ENCODE peak calls at places on chromosomes 4 and X, in eight cellular contexts. One of them, this sample, is unnamed.

GRCh38 chr4:76856183-76856969 is 41.6 kb downstream of the SOWAHB start:
- DNase-seq in stromal cell of bone marrow: peak
- DNase-seq in globus pallidus: peak
- DNase-seq in GM04504: peak
- DNase-seq in GM13976: no peak
- DNase-seq in amniotic stem cell: peak
- DNase-seq in fibroblast of pulmonary artery: peak
- DNase-seq in activated CD8-positive, alpha-beta memory T cell treated with anti-CD3 and anti-CD28 coated beads for 4 hours: no peak
- DNase-seq in this sample: peak

GRCh38 chrX:131827935-131828334 is 195.2 kb upstream of the STK26 start:
- DNase-seq in stromal cell of bone marrow: no peak
- DNase-seq in globus pallidus: peak
- DNase-seq in GM04504: no peak
- DNase-seq in GM13976: no peak
- DNase-seq in amniotic stem cell: no peak
- DNase-seq in fibroblast of pulmonary artery: peak
- DNase-seq in activated CD8-positive, alpha-beta memory T cell treated with anti-CD3 and anti-CD28 coated beads for 4 hours: no peak
- DNase-seq in this sample: no peak

GRCh38 chr4:7236847-7237246 is 44.5 kb downstream of the SORCS2 start:
- DNase-seq in stromal cell of bone marrow: no peak
- DNase-seq in globus pallidus: no peak
- DNase-seq in GM04504: no peak
- DNase-seq in GM13976: no peak
- DNase-seq in amniotic stem cell: no peak
- DNase-seq in fibroblast of pulmonary artery: peak
- DNase-seq in activated CD8-positive, alpha-beta memory T cell treated with anti-CD3 and anti-CD28 coated beads for 4 hours: no peak
- DNase-seq in this sample: no peak

GRCh38 chr4:162274354-162274753 is 110.6 kb upstream of the FSTL5 start:
- DNase-seq in stromal cell of bone marrow: no peak
- DNase-seq in globus pallidus: peak
- DNase-seq in GM04504: no peak
- DNase-seq in GM13976: no peak
- DNase-seq in amniotic stem cell: no peak
- DNase-seq in fibroblast of pulmonary artery: no peak
- DNase-seq in activated CD8-positive, alpha-beta memory T cell treated with anti-CD3 and anti-CD28 coated beads for 4 hours: no peak
- DNase-seq in this sample: peak

GRCh38 chr4:47442980-47443379 is 20.5 kb downstream of the COMMD8 start:
- DNase-seq in stromal cell of bone marrow: no peak
- DNase-seq in globus pallidus: peak
- DNase-seq in GM04504: no peak
- DNase-seq in GM13976: no peak
- DNase-seq in amniotic stem cell: no peak
- DNase-seq in fibroblast of pulmonary artery: no peak
- DNase-seq in activated CD8-positive, alpha-beta memory T cell treated with anti-CD3 and anti-CD28 coated beads for 4 hours: no peak
- DNase-seq in this sample: no peak

GRCh38 chr4:56388311-56388710 is 1.0 kb upstream of the AASDH start:
- DNase-seq in stromal cell of bone marrow: no peak
- DNase-seq in globus pallidus: no peak
- DNase-seq in GM04504: no peak
- DNase-seq in GM13976: no peak
- DNase-seq in amniotic stem cell: no peak
- DNase-seq in fibroblast of pulmonary artery: no peak
- DNase-seq in activated CD8-positive, alpha-beta memory T cell treated with anti-CD3 and anti-CD28 coated beads for 4 hours: no peak
- DNase-seq in this sample: no peak

GRCh38 chr4:180356766-180357165 is 1886.4 kb upstream of the TENM3 start:
- DNase-seq in stromal cell of bone marrow: no peak
- DNase-seq in globus pallidus: no peak
- DNase-seq in GM04504: no peak
- DNase-seq in GM13976: no peak
- DNase-seq in amniotic stem cell: no peak
- DNase-seq in fibroblast of pulmonary artery: no peak
- DNase-seq in activated CD8-positive, alpha-beta memory T cell treated with anti-CD3 and anti-CD28 coated beads for 4 hours: no peak
- DNase-seq in this sample: no peak

GRCh38 chr4:10721616-10722015 is 37.0 kb upstream of the CLNK start:
- DNase-seq in stromal cell of bone marrow: no peak
- DNase-seq in globus pallidus: no peak
- DNase-seq in GM04504: no peak
- DNase-seq in GM13976: no peak
- DNase-seq in amniotic stem cell: no peak
- DNase-seq in fibroblast of pulmonary artery: no peak
- DNase-seq in activated CD8-positive, alpha-beta memory T cell treated with anti-CD3 and anti-CD28 coated beads for 4 hours: no peak
- DNase-seq in this sample: no peak

GRCh38 chrX:13627306-13627705 is 25.6 kb upstream of the TCEANC start:
- DNase-seq in stromal cell of bone marrow: no peak
- DNase-seq in globus pallidus: no peak
- DNase-seq in GM04504: no peak
- DNase-seq in GM13976: no peak
- DNase-seq in amniotic stem cell: no peak
- DNase-seq in fibroblast of pulmonary artery: no peak
- DNase-seq in activated CD8-positive, alpha-beta memory T cell treated with anti-CD3 and anti-CD28 coated beads for 4 hours: no peak
- DNase-seq in this sample: no peak

GRCh38 chr4:98150092-98150761 is 7.0 kb upstream of the STPG2 start:
- DNase-seq in stromal cell of bone marrow: peak
- DNase-seq in globus pallidus: no peak
- DNase-seq in GM04504: no peak
- DNase-seq in GM13976: no peak
- DNase-seq in amniotic stem cell: peak
- DNase-seq in fibroblast of pulmonary artery: peak
- DNase-seq in activated CD8-positive, alpha-beta memory T cell treated with anti-CD3 and anti-CD28 coated beads for 4 hours: no peak
- DNase-seq in this sample: no peak

GRCh38 chr4:155787113-155787710 is 28.4 kb downstream of the GUCY1B1 start:
- DNase-seq in stromal cell of bone marrow: peak
- DNase-seq in globus pallidus: peak
- DNase-seq in GM04504: no peak
- DNase-seq in GM13976: peak
- DNase-seq in amniotic stem cell: no peak
- DNase-seq in fibroblast of pulmonary artery: peak
- DNase-seq in activated CD8-positive, alpha-beta memory T cell treated with anti-CD3 and anti-CD28 coated beads for 4 hours: no peak
- DNase-seq in this sample: peak

GRCh38 chrX:40474205-40474626 is 106.6 kb upstream of the ATP6AP2 start:
- DNase-seq in stromal cell of bone marrow: no peak
- DNase-seq in globus pallidus: no peak
- DNase-seq in GM04504: no peak
- DNase-seq in GM13976: no peak
- DNase-seq in amniotic stem cell: no peak
- DNase-seq in fibroblast of pulmonary artery: peak
- DNase-seq in activated CD8-positive, alpha-beta memory T cell treated with anti-CD3 and anti-CD28 coated beads for 4 hours: no peak
- DNase-seq in this sample: peak

GRCh38 chr4:106409901-106410889 is 41.6 kb upstream of the GIMD1 start:
- DNase-seq in stromal cell of bone marrow: no peak
- DNase-seq in globus pallidus: no peak
- DNase-seq in GM04504: no peak
- DNase-seq in GM13976: no peak
- DNase-seq in amniotic stem cell: no peak
- DNase-seq in fibroblast of pulmonary artery: no peak
- DNase-seq in activated CD8-positive, alpha-beta memory T cell treated with anti-CD3 and anti-CD28 coated beads for 4 hours: no peak
- DNase-seq in this sample: no peak

GRCh38 chr4:185395255-185395955 is at the start of gene LRP2BP:
- DNase-seq in stromal cell of bone marrow: peak
- DNase-seq in globus pallidus: peak
- DNase-seq in GM04504: no peak
- DNase-seq in GM13976: peak
- DNase-seq in amniotic stem cell: no peak
- DNase-seq in fibroblast of pulmonary artery: peak
- DNase-seq in activated CD8-positive, alpha-beta memory T cell treated with anti-CD3 and anti-CD28 coated beads for 4 hours: no peak
- DNase-seq in this sample: peak

GRCh38 chr4:38965866-38966265 is 66.3 kb downstream of the TMEM156 start:
- DNase-seq in stromal cell of bone marrow: no peak
- DNase-seq in globus pallidus: no peak
- DNase-seq in GM04504: no peak
- DNase-seq in GM13976: no peak
- DNase-seq in amniotic stem cell: no peak
- DNase-seq in fibroblast of pulmonary artery: no peak
- DNase-seq in activated CD8-positive, alpha-beta memory T cell treated with anti-CD3 and anti-CD28 coated beads for 4 hours: no peak
- DNase-seq in this sample: no peak

GRCh38 chr4:182748949-182749348 is 168.2 kb downstream of the DCTD start:
- DNase-seq in stromal cell of bone marrow: no peak
- DNase-seq in globus pallidus: no peak
- DNase-seq in GM04504: no peak
- DNase-seq in GM13976: no peak
- DNase-seq in amniotic stem cell: no peak
- DNase-seq in fibroblast of pulmonary artery: no peak
- DNase-seq in activated CD8-positive, alpha-beta memory T cell treated with anti-CD3 and anti-CD28 coated beads for 4 hours: no peak
- DNase-seq in this sample: no peak

GRCh38 chrX:45134775-45135174 is 65.9 kb downstream of the DIPK2B start:
- DNase-seq in stromal cell of bone marrow: no peak
- DNase-seq in globus pallidus: no peak
- DNase-seq in GM04504: no peak
- DNase-seq in GM13976: no peak
- DNase-seq in amniotic stem cell: no peak
- DNase-seq in fibroblast of pulmonary artery: no peak
- DNase-seq in activated CD8-positive, alpha-beta memory T cell treated with anti-CD3 and anti-CD28 coated beads for 4 hours: no peak
- DNase-seq in this sample: no peak

GRCh38 chr4:99934891-99935290 is 11.5 kb downstream of the DNAJB14 start:
- DNase-seq in stromal cell of bone marrow: no peak
- DNase-seq in globus pallidus: no peak
- DNase-seq in GM04504: no peak
- DNase-seq in GM13976: no peak
- DNase-seq in amniotic stem cell: no peak
- DNase-seq in fibroblast of pulmonary artery: peak
- DNase-seq in activated CD8-positive, alpha-beta memory T cell treated with anti-CD3 and anti-CD28 coated beads for 4 hours: no peak
- DNase-seq in this sample: peak

GRCh38 chr4:165502919-165503907 is 124.4 kb downstream of the CPE start:
- DNase-seq in stromal cell of bone marrow: peak
- DNase-seq in globus pallidus: no peak
- DNase-seq in GM04504: no peak
- DNase-seq in GM13976: peak
- DNase-seq in amniotic stem cell: no peak
- DNase-seq in fibroblast of pulmonary artery: peak
- DNase-seq in activated CD8-positive, alpha-beta memory T cell treated with anti-CD3 and anti-CD28 coated beads for 4 hours: no peak
- DNase-seq in this sample: peak

GRCh38 chr4:20624783-20625364 is 75.4 kb upstream of the PACRGL start:
- DNase-seq in stromal cell of bone marrow: no peak
- DNase-seq in globus pallidus: no peak
- DNase-seq in GM04504: no peak
- DNase-seq in GM13976: no peak
- DNase-seq in amniotic stem cell: no peak
- DNase-seq in fibroblast of pulmonary artery: peak
- DNase-seq in activated CD8-positive, alpha-beta memory T cell treated with anti-CD3 and anti-CD28 coated beads for 4 hours: no peak
- DNase-seq in this sample: no peak

GRCh38 chr4:17535906-17536305 is 20.9 kb downstream of the CLRN2 start:
- DNase-seq in stromal cell of bone marrow: no peak
- DNase-seq in globus pallidus: no peak
- DNase-seq in GM04504: no peak
- DNase-seq in GM13976: no peak
- DNase-seq in amniotic stem cell: no peak
- DNase-seq in fibroblast of pulmonary artery: peak
- DNase-seq in activated CD8-positive, alpha-beta memory T cell treated with anti-CD3 and anti-CD28 coated beads for 4 hours: no peak
- DNase-seq in this sample: no peak

GRCh38 chrX:155767101-155767878 is 113.9 kb upstream of the VAMP7 start:
- DNase-seq in stromal cell of bone marrow: peak
- DNase-seq in globus pallidus: peak
- DNase-seq in GM04504: peak
- DNase-seq in GM13976: no peak
- DNase-seq in amniotic stem cell: peak
- DNase-seq in fibroblast of pulmonary artery: peak
- DNase-seq in activated CD8-positive, alpha-beta memory T cell treated with anti-CD3 and anti-CD28 coated beads for 4 hours: no peak
- DNase-seq in this sample: peak

GRCh38 chr4:54872246-54872645 is 214.5 kb downstream of the KIT start:
- DNase-seq in stromal cell of bone marrow: peak
- DNase-seq in globus pallidus: no peak
- DNase-seq in GM04504: peak
- DNase-seq in GM13976: no peak
- DNase-seq in amniotic stem cell: no peak
- DNase-seq in fibroblast of pulmonary artery: no peak
- DNase-seq in activated CD8-positive, alpha-beta memory T cell treated with anti-CD3 and anti-CD28 coated beads for 4 hours: no peak
- DNase-seq in this sample: no peak

GRCh38 chr4:138540056-138540800 is 298.1 kb upstream of the SLC7A11 start:
- DNase-seq in stromal cell of bone marrow: peak
- DNase-seq in globus pallidus: no peak
- DNase-seq in GM04504: peak
- DNase-seq in GM13976: no peak
- DNase-seq in amniotic stem cell: no peak
- DNase-seq in fibroblast of pulmonary artery: no peak
- DNase-seq in activated CD8-positive, alpha-beta memory T cell treated with anti-CD3 and anti-CD28 coated beads for 4 hours: no peak
- DNase-seq in this sample: peak

GRCh38 chr4:2338754-2339457 is 77.0 kb upstream of the MXD4 start:
- DNase-seq in stromal cell of bone marrow: no peak
- DNase-seq in globus pallidus: no peak
- DNase-seq in GM04504: no peak
- DNase-seq in GM13976: no peak
- DNase-seq in amniotic stem cell: no peak
- DNase-seq in fibroblast of pulmonary artery: no peak
- DNase-seq in activated CD8-positive, alpha-beta memory T cell treated with anti-CD3 and anti-CD28 coated beads for 4 hours: no peak
- DNase-seq in this sample: no peak

GRCh38 chrX:69145714-69146113 is 19.5 kb downstream of the PJA1 start:
- DNase-seq in stromal cell of bone marrow: no peak
- DNase-seq in globus pallidus: no peak
- DNase-seq in GM04504: no peak
- DNase-seq in GM13976: no peak
- DNase-seq in amniotic stem cell: no peak
- DNase-seq in fibroblast of pulmonary artery: no peak
- DNase-seq in activated CD8-positive, alpha-beta memory T cell treated with anti-CD3 and anti-CD28 coated beads for 4 hours: no peak
- DNase-seq in this sample: no peak

GRCh38 chr4:1206299-1207156 is 34.1 kb upstream of the SPON2 start:
- DNase-seq in stromal cell of bone marrow: no peak
- DNase-seq in globus pallidus: no peak
- DNase-seq in GM04504: no peak
- DNase-seq in GM13976: no peak
- DNase-seq in amniotic stem cell: no peak
- DNase-seq in fibroblast of pulmonary artery: no peak
- DNase-seq in activated CD8-positive, alpha-beta memory T cell treated with anti-CD3 and anti-CD28 coated beads for 4 hours: no peak
- DNase-seq in this sample: no peak

GRCh38 chr4:15443770-15444169 is 15.9 kb downstream of the C1QTNF7 start:
- DNase-seq in stromal cell of bone marrow: no peak
- DNase-seq in globus pallidus: no peak
- DNase-seq in GM04504: no peak
- DNase-seq in GM13976: no peak
- DNase-seq in amniotic stem cell: no peak
- DNase-seq in fibroblast of pulmonary artery: no peak
- DNase-seq in activated CD8-positive, alpha-beta memory T cell treated with anti-CD3 and anti-CD28 coated beads for 4 hours: no peak
- DNase-seq in this sample: no peak

GRCh38 chr4:176753049-176753448 is 39.7 kb downstream of the VEGFC start:
- DNase-seq in stromal cell of bone marrow: peak
- DNase-seq in globus pallidus: no peak
- DNase-seq in GM04504: peak
- DNase-seq in GM13976: no peak
- DNase-seq in amniotic stem cell: peak
- DNase-seq in fibroblast of pulmonary artery: peak
- DNase-seq in activated CD8-positive, alpha-beta memory T cell treated with anti-CD3 and anti-CD28 coated beads for 4 hours: no peak
- DNase-seq in this sample: peak